ENCODE peak calls at places on chromosomes 7 and 10, in ten cellular contexts. C is RWPE2, V is PC-3, B is mucosa of descending colon, P is psoas muscle, O is BJ, R is PC-9, N is heart left ventricle, T is stomach, H is thoracic aorta. E is an unnamed sample.

GRCh38 chr7:50446542-50446960 is 3.6 kb downstream of the FIGNL1 start:
- DNase-seq in C (peak), V (peak), B (no peak), P (no peak), O (no peak), R (peak), N (no peak), T (no peak), H (no peak), E (peak)

GRCh38 chr10:69818676-69819239 is 17.1 kb downstream of the COL13A1 start:
- DNase-seq in C (no peak), V (peak), B (no peak), P (no peak), O (no peak), R (no peak), N (no peak), T (no peak), H (no peak), E (no peak)

GRCh38 chr7:55127622-55128081 is 108.8 kb downstream of the EGFR start:
- DNase-seq in C (no peak), V (peak), B (peak), P (no peak), O (no peak), R (no peak), N (peak), T (no peak), H (no peak), E (no peak)

GRCh38 chr7:16921644-16922257 is 40.0 kb upstream of the AGR3 start:
- DNase-seq in C (no peak), V (peak), B (no peak), P (no peak), O (no peak), R (peak), N (no peak), T (peak), H (no peak), E (no peak)

GRCh38 chr7:33714208-33714607 is 191.1 kb upstream of the BMPER start:
- DNase-seq in C (no peak), V (no peak), B (no peak), P (no peak), O (no peak), R (no peak), N (no peak), T (no peak), H (no peak), E (no peak)

GRCh38 chr10:124142296-124142853 is 49.0 kb upstream of the CHST15 start:
- DNase-seq in C (no peak), V (no peak), B (no peak), P (no peak), O (no peak), R (no peak), N (no peak), T (no peak), H (no peak), E (no peak)

GRCh38 chr10:74500806-74501205 is 325.6 kb upstream of the KAT6B start:
- DNase-seq in C (no peak), V (peak), B (no peak), P (no peak), O (peak), R (no peak), N (no peak), T (no peak), H (no peak), E (peak)

GRCh38 chr10:76558586-76558985 is 1079.0 kb downstream of the KCNMA1 start:
- DNase-seq in C (no peak), V (peak), B (no peak), P (no peak), O (peak), R (no peak), N (no peak), T (peak), H (no peak), E (peak)

GRCh38 chr7:100443096-100443840 is 7.0 kb upstream of the PPP1R35 start:
- DNase-seq in C (no peak), V (no peak), B (no peak), P (no peak), O (no peak), R (no peak), N (no peak), T (no peak), H (no peak), E (no peak)

GRCh38 chr7:767941-768729 is 41.1 kb upstream of the PRKAR1B start:
- DNase-seq in C (peak), V (no peak), B (no peak), P (no peak), O (no peak), R (no peak), N (peak), T (no peak), H (no peak), E (peak)

GRCh38 chr7:55314967-55315366 is 50.2 kb upstream of the LANCL2 start:
- DNase-seq in C (no peak), V (no peak), B (no peak), P (no peak), O (no peak), R (no peak), N (no peak), T (no peak), H (no peak), E (no peak)

GRCh38 chr7:20784311-20785210 is 2.1 kb downstream of the SP8 start:
- DNase-seq in C (peak), V (peak), B (no peak), P (no peak), O (no peak), R (no peak), N (no peak), T (no peak), H (no peak), E (no peak)
- H3K4me3 ChIP-seq in C (peak), V (peak), B (no peak), P (peak), O (no peak), R (no peak), N (peak), T (peak), H (peak), E (no peak)

GRCh38 chr10:66627156-66627555 is 298.7 kb upstream of the LRRTM3 start:
- DNase-seq in C (no peak), V (peak), B (no peak), P (no peak), O (no peak), R (no peak), N (no peak), T (no peak), H (no peak), E (no peak)
- TF ChIP-seq CTCF in C (peak), V (peak), B (no peak), P (no peak), O (no peak), R (peak), N (peak), T (no peak), H (no peak), E (no peak)

GRCh38 chr10:110077436-110078120 is 69.8 kb downstream of the ADD3 start:
- DNase-seq in C (no peak), V (no peak), B (no peak), P (no peak), O (no peak), R (no peak), N (no peak), T (no peak), H (no peak), E (no peak)

GRCh38 chr10:110075726-110076125 is 67.9 kb downstream of the ADD3 start:
- DNase-seq in C (no peak), V (no peak), B (no peak), P (no peak), O (no peak), R (no peak), N (no peak), T (no peak), H (no peak), E (no peak)

GRCh38 chr10:110074986-110075664 is 67.3 kb downstream of the ADD3 start:
- DNase-seq in C (no peak), V (peak), B (no peak), P (no peak), O (peak), R (peak), N (no peak), T (no peak), H (no peak), E (peak)

GRCh38 chr10:110076559-110077318 is 69.0 kb downstream of the ADD3 start:
- DNase-seq in C (no peak), V (peak), B (no peak), P (no peak), O (peak), R (peak), N (peak), T (no peak), H (peak), E (peak)

GRCh38 chr10:110078317-110078716 is 70.5 kb downstream of the ADD3 start:
- DNase-seq in C (no peak), V (no peak), B (no peak), P (no peak), O (no peak), R (no peak), N (no peak), T (no peak), H (no peak), E (no peak)
- H3K4me3 ChIP-seq in C (no peak), V (no peak), B (no peak), P (peak), O (no peak), R (no peak), N (no peak), T (no peak), H (no peak), E (no peak)

GRCh38 chr7:114911411-114911810 is 10.5 kb upstream of the MDFIC start:
- DNase-seq in C (no peak), V (no peak), B (no peak), P (no peak), O (no peak), R (no peak), N (no peak), T (no peak), H (no peak), E (no peak)
- TF ChIP-seq CTCF in C (no peak), V (no peak), B (no peak), P (no peak), O (no peak), R (no peak), N (no peak), T (no peak), H (no peak), E (no peak)

DNA sequence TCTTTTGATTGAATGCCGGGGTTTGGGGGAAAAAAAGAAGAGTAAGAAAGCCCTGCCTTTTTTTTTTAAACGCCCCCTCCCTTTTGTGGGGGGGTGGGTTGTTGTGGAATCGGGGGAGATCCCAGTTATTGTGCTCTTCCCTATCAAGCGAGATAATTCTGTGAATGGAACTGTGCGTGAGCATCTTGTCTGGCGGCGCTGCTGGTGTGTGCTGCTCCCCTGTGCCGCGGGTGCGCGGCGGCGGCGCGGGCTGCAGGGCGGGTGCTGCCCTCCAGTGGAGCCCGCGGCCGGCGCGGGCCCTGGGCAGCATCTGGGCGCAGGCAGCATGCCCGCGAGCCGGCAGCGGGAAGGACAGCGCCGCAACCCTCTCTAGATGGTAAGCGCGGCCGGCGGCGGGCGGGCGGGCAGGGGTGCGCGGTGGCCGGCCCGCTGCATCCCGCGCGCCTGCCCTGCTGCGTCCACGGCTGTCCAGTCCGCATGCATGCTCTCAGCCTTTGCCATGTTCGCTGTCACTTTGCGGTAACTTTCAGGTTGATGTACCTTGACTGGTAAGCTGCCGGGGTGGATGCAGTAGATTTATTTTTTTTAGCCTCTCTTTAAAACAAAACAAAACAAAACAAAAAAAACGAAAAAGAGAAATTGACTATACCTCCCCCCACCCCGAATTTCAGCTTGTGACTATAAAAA is 176.6 kb downstream of the TCF7L2 start:
- DNase-seq in C (peak), V (peak), B (peak), P (peak), O (no peak), R (no peak), N (peak), T (peak), H (no peak), E (no peak)
- H3K4me3 ChIP-seq in C (peak), V (peak), B (no peak), P (peak), O (peak), R (peak), N (no peak), T (peak), H (peak), E (peak)

GRCh38 chr7:66903360-66904062 is 17.5 kb upstream of the TMEM248 start:
- DNase-seq in C (no peak), V (no peak), B (no peak), P (no peak), O (no peak), R (no peak), N (no peak), T (no peak), H (no peak), E (no peak)

GRCh38 chr7:66907731-66908130 is 13.3 kb upstream of the TMEM248 start:
- DNase-seq in C (no peak), V (no peak), B (no peak), P (no peak), O (no peak), R (no peak), N (no peak), T (no peak), H (no peak), E (no peak)

GRCh38 chr7:66905243-66905642 is 15.8 kb upstream of the TMEM248 start:
- DNase-seq in C (no peak), V (no peak), B (no peak), P (no peak), O (no peak), R (no peak), N (no peak), T (no peak), H (no peak), E (no peak)

GRCh38 chr7:66904063-66904593 is 16.9 kb upstream of the TMEM248 start:
- DNase-seq in C (no peak), V (no peak), B (no peak), P (no peak), O (no peak), R (no peak), N (no peak), T (no peak), H (no peak), E (no peak)

GRCh38 chr7:66905689-66906088 is 15.3 kb upstream of the TMEM248 start:
- DNase-seq in C (no peak), V (no peak), B (no peak), P (no peak), O (no peak), R (no peak), N (no peak), T (no peak), H (no peak), E (no peak)
- TF ChIP-seq CTCF in C (no peak), V (peak), B (no peak), P (no peak), O (peak), R (no peak), N (no peak), T (no peak), H (no peak), E (peak)

DNA sequence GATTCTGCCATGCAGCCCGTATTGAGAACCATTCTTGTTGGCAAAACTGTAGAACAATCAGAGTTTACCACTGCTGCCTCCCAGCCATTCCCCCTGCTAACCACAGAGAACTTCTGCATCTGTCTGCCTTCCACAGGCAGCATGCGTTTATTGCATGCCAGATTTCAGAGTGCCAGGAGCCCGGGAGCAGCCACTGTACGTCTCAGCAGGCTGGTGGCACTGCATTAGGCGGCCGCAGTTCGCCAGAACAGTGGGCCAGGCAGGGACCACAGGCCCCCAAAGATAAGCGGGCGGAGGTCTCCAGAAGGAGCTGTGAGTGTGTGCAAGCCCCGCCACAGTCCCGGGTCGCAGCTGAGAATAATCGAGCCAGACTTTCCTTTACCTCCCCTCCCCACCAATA is 31.8 kb downstream of the ZNF467 start:
- DNase-seq in C (no peak), V (peak), B (no peak), P (no peak), O (no peak), R (no peak), N (no peak), T (no peak), H (no peak), E (peak)
- H3K4me3 ChIP-seq in C (no peak), V (peak), B (no peak), P (peak), O (peak), R (peak), N (no peak), T (peak), H (peak), E (peak)